ENCODE peak calls at places on chromosomes 12 and 14, in six cellular contexts. T, Y, M, L, I and U are unnamed samples.
A peak's percentile ranks its signal among the peaks of the same experiment; 100 is the strongest.

GRCh38 chr12:48788852-48789775 is at the start of gene ADCY6:
- DNase-seq in Y (peak; percentile 69), T (no peak), M (no peak), I (peak; percentile 80), L (no peak), U (peak; percentile 72)

GRCh38 chr12:110582286-110583136 is 607 bp downstream of the PPTC7 start:
- DNase-seq in L (peak; percentile 23), I (peak; percentile 22), M (peak; percentile 56), T (peak; percentile 86), Y (peak; percentile 72), U (peak; percentile 36)

GRCh38 chr12:51048601-51049369 is 658 bp downstream of the LETMD1 start:
- DNase-seq in I (no peak), Y (no peak), L (no peak), M (no peak), T (no peak), U (no peak)

GRCh38 chr14:53399057-53399456 is 245.9 kb upstream of the DDHD1 start:
- DNase-seq in L (peak; percentile 24), Y (peak; percentile 62), I (peak; percentile 61), T (no peak), M (no peak), U (peak; percentile 42)

GRCh38 chr12:131557310-131557709 is 153.6 kb upstream of the SFSWAP start:
- DNase-seq in T (no peak), Y (no peak), L (no peak), I (no peak), M (no peak), U (no peak)

GRCh38 chr12:58750484-58750883 is 169.8 kb downstream of the LRIG3 start:
- DNase-seq in L (no peak), Y (peak; percentile 96), T (no peak), I (peak; percentile 76), M (no peak), U (peak; percentile 89)

GRCh38 chr14:55160989-55161388 is 30.4 kb downstream of the DLGAP5 start:
- DNase-seq in Y (peak; percentile 42), M (no peak), I (peak; percentile 50), T (no peak), L (no peak), U (peak; percentile 67)

GRCh38 chr14:76937181-76938091 is 91.1 kb downstream of the IRF2BPL start:
- DNase-seq in M (no peak), I (peak; percentile 97), T (no peak), Y (peak; percentile 83), L (peak; percentile 41), U (peak; percentile 82)

GRCh38 chr14:27370775-27371174 is 772.9 kb upstream of the NOVA1 start:
- DNase-seq in Y (no peak), I (no peak), M (no peak), T (no peak), L (no peak), U (no peak)

GRCh38 chr12:1936406-1937320 is 18.2 kb upstream of the CACNA2D4 start:
- DNase-seq in M (no peak), Y (peak; percentile 79), L (peak; percentile 83), T (no peak), I (peak; percentile 56), U (peak; percentile 58)

GRCh38 chr14:64880382-64881121 is 845 bp upstream of the SPTB start:
- DNase-seq in T (peak; percentile 65), L (no peak), Y (no peak), M (peak; percentile 18), I (no peak), U (no peak)